ENCODE peak calls at places on chromosomes 1 and 21, in five cellular contexts. I, G, J, A and U are unnamed samples.

GRCh38 chr1:238061967-238062613 is 171.4 kb upstream of the ZP4 start:
- DNase-seq in I (no peak), G (peak), J (no peak), A (no peak), U (no peak)

GRCh38 chr1:45340816-45341215 is 576 bp upstream of the MUTYH start:
- DNase-seq in I (peak), G (no peak), J (no peak), A (no peak), U (no peak)

GRCh38 chr1:43270421-43271095 is 775 bp downstream of the TMEM125 start:
- DNase-seq in I (no peak), G (peak), J (no peak), A (no peak), U (peak)

GRCh38 chr21:46352913-46353312 is 29.0 kb downstream of the PCNT start:
- DNase-seq in I (no peak), G (no peak), J (no peak), A (no peak), U (no peak)

GRCh38 chr1:181166377-181167196 is 78.1 kb downstream of the IER5 start:
- DNase-seq in I (peak), G (no peak), J (peak), A (no peak), U (no peak)

GRCh38 chr1:205450448-205450847 is 5.4 kb downstream of the BLACAT1 start:
- DNase-seq in I (no peak), G (no peak), J (no peak), A (no peak), U (no peak)

GRCh38 chr1:116207126-116207735 is 96.0 kb downstream of the MAB21L3 start:
- DNase-seq in I (no peak), G (no peak), J (no peak), A (no peak), U (no peak)

GRCh38 chr1:115158181-115158580 is 68.9 kb upstream of the TSPAN2 start:
- DNase-seq in I (no peak), G (no peak), J (peak), A (no peak), U (no peak)

GRCh38 chr21:46111193-46111571 is 13.3 kb downstream of the COL6A2 start:
- DNase-seq in I (no peak), G (no peak), J (no peak), A (no peak), U (no peak)